ENCODE peak calls at places on chromosomes 16 and 17, in four cellular contexts. K is hepatocyte, P is OCI-LY7, V is HCT116. J is an unnamed sample.

GRCh38 chr16:89571636-89572035 is 3.9 kb upstream of the CPNE7 start:
- DNase-seq in K (no peak), P (no peak), V (no peak), J (no peak)

GRCh38 chr16:69494993-69495392 is 70.6 kb downstream of the CYB5B start:
- DNase-seq in P (peak), V (peak), K (no peak), J (peak)

GRCh38 chr17:71338396-71338795 is 782.4 kb upstream of the SOX9 start:
- DNase-seq in K (no peak), V (no peak), P (no peak), J (peak)

GRCh38 chr16:56673916-56674315 is 4.3 kb downstream of the MT1H start:
- DNase-seq in V (no peak), K (no peak), P (peak), J (peak)

GRCh38 chr17:4555863-4556646 is 871 bp upstream of the MYBBP1A start:
- DNase-seq in K (no peak), P (no peak), V (no peak), J (no peak)

GRCh38 chr17:27888945-27889344 is 4.2 kb downstream of the LYRM9 start:
- DNase-seq in V (no peak), K (peak), P (no peak), J (no peak)

GRCh38 chr17:58317421-58318064 is 11.1 kb downstream of the TSPOAP1 start:
- DNase-seq in V (peak), P (peak), K (peak), J (peak)

GRCh38 chr16:85419503-85420408 is 193.4 kb upstream of the GSE1 start:
- DNase-seq in P (no peak), V (no peak), K (no peak), J (no peak)

GRCh38 chr16:89864421-89864820 is 9.0 kb upstream of the TCF25 start:
- DNase-seq in K (no peak), P (no peak), V (peak), J (peak)

GRCh38 chr17:82439829-82440365 is 10.7 kb downstream of the CYBC1 start:
- DNase-seq in P (no peak), V (no peak), K (no peak), J (no peak)

GRCh38 chr17:51397361-51398127 is 137.2 kb downstream of the UTP18 start:
- DNase-seq in K (peak), V (peak), P (no peak), J (peak)

GRCh38 chr17:8954339-8954738 is 11.2 kb downstream of the PIK3R5 start:
- DNase-seq in K (no peak), P (peak), V (no peak), J (no peak)

GRCh38 chr16:61555718-61556441 is 480.4 kb downstream of the CDH8 start:
- DNase-seq in P (no peak), V (no peak), K (no peak), J (no peak)

GRCh38 chr16:1776672-1776955 is 3.7 kb upstream of the MRPS34 start:
- DNase-seq in K (no peak), P (no peak), V (no peak), J (no peak)

GRCh38 chr17:67490471-67490870 is 113.4 kb downstream of the PITPNC1 start:
- DNase-seq in K (no peak), P (no peak), V (no peak), J (no peak)

GRCh38 chr16:11193494-11193893 is 62.5 kb downstream of the SOCS1 start:
- DNase-seq in K (no peak), P (no peak), V (no peak), J (no peak)

GRCh38 chr16:85286066-85286712 is 173.9 kb upstream of the CIBAR2 start:
- DNase-seq in K (no peak), V (no peak), P (no peak), J (peak)

GRCh38 chr17:27968206-27968732 is 74.2 kb upstream of the NLK start:
- DNase-seq in K (no peak), P (no peak), V (no peak), J (no peak)

GRCh38 chr16:78684655-78685400 is 585.4 kb downstream of the WWOX start:
- DNase-seq in V (no peak), P (no peak), K (peak), J (peak)

GRCh38 chr17:18968945-18969887 is 17.3 kb downstream of the SLC5A10 start:
- DNase-seq in K (peak), V (no peak), P (no peak), J (peak)
- H3K27ac ChIP-seq in K (no peak), V (peak), P (no peak), J (peak)

DNA sequence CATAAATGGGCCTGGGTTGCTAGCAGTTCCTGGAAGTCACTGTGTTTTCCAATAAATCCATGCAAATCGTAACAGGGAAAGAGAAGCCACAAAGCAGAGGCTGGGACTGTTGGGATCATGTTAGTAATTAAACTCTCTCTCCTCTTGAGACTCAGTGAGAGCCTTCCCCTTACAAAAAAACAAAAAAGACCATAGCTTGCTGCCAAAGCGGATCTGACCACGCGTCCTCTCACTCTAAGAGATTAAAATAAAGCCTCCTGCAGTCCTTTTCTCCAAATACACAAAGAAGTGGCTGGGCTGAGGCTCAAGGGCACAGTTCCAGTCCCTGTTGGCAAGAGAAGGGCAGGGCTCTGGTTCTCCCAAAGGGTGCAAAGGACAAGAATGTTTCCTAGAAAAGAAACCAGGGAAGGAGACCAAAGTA is 38.5 kb downstream of the PIGL start:
- DNase-seq in V (no peak), P (no peak), K (peak), J (peak)
- TF ChIP-seq EZH2phosphoT487 in V (no peak), P (no peak), K (no peak), J (no peak)

DNA sequence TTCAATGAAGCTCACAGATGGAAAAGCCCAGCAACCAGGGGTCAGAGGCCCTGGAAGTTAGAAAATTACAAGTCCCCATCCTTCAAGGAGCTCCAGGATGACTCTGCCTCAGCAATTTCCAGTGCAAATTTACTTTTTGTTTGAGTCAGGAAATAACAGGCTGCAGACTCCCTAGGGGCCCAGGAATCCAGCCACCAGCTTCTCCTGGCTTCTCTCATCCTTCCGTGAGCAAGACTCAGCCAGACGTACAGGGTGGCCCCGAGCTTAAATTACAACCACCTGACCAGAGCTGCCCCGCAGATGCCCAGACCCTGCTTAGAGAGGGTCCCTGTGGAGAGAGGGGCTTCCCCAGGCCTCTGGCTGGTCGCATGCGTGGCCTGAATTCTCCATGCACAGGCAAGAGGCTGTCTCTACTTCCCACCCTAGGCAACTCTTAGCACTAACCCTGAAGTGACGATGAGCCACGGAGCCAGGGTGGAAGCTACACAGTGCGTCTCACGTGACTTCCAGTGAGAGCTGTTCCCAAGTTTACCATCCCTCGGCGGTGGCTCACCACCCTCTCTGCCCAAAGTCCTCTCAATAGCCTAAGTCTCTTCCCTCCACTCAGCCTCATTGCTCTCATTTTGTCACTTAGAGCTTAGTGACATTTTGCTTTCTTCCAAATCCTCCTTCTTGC is 27.1 kb downstream of the GPR142 start:
- DNase-seq in P (no peak), V (no peak), K (no peak), J (no peak)
- H3K27ac ChIP-seq in P (no peak), V (no peak), K (no peak), J (no peak)

DNA sequence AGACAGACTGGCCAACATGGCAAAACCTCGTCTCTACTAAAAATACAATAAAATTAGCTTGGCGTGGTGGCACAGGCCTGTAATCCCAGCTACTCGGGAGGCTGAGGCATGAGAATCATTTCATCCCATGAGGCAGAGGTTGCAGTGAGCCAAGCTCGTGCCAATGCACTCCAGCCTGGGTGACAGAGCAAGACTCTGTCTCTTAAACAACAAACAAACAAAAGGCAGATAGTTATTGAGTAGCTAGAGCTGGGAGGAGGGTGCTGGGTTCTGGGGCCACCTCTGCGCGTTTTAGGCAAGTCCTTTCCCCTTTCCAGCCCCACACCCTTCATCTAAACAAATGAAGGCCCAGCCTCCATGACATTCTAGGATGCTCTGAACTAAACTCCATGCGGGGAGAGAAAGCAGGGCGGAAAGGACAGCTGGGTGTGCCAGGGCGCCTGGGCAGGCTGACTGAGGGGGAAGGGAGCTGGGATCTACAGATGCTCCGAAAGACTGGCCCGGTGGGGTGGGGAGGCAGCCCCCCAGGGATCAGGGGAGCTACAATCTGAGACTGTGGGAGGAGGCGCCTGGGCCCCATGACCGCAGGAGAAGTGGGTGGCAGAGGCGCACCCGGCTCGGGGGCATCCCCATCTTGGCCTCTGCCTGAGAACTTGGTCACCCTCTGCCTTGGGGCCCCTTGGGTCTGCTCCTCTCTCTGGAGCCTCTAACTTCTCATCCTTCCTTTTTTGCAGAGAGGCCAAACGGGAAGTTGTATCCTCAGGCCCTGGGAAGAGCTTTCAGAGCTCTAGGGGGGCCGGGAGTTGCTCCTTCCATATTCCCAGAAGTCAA is 904 bp downstream of the ITGAL start:
- DNase-seq in P (no peak), V (no peak), K (no peak), J (no peak)
- TF ChIP-seq EZH2phosphoT487 in P (no peak), V (no peak), K (no peak), J (no peak)

GRCh38 chr17:37458805-37459204 is 30.9 kb upstream of the DUSP14 start:
- DNase-seq in K (no peak), P (no peak), V (no peak), J (peak)
- H3K27ac ChIP-seq in K (no peak), P (no peak), V (no peak), J (peak)

GRCh38 chr17:34154916-34155730 is 100.0 kb upstream of the CCL2 start:
- DNase-seq in K (no peak), V (no peak), P (no peak), J (no peak)
- TF ChIP-seq EZH2phosphoT487 in K (no peak), V (no peak), P (no peak), J (no peak)

DNA sequence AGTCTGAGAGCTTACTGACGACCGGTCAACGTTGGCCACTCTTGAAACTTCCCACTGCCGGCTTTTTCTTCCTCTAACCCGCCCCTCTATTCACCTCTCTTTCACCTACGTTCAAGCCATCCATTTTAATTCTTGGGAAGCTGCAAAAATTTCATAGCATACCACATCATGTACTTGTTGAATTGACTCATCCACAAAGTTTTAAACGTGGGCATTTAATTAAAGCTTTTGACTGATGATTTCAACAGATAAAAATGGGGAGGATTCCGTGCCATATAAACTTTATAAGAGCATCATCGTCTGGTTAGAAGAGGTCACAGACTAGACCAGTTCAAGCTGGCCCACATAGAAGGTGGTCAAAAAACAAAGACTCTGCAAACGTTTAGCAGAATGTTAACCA is 22.5 kb downstream of the VPS53 start:
- DNase-seq in V (no peak), P (no peak), K (no peak), J (peak)
- H3K27ac ChIP-seq in V (no peak), P (no peak), K (no peak), J (peak)

GRCh38 chr16:4293822-4294457 is 21.1 kb upstream of the TFAP4 start:
- DNase-seq in P (no peak), V (no peak), K (peak), J (peak)
- TF ChIP-seq EZH2phosphoT487 in P (no peak), V (no peak), K (no peak), J (no peak)

GRCh38 chr16:19700319-19700781 is 17.7 kb downstream of the KNOP1 start:
- DNase-seq in P (no peak), V (no peak), K (peak), J (peak)

GRCh38 chr16:19698480-19699465 is 19.3 kb downstream of the KNOP1 start:
- DNase-seq in V (no peak), K (no peak), P (no peak), J (peak)

GRCh38 chr16:19699472-19699871 is 18.6 kb downstream of the KNOP1 start:
- DNase-seq in K (no peak), V (no peak), P (no peak), J (no peak)

GRCh38 chr16:19703218-19703617 is 14.8 kb downstream of the KNOP1 start:
- DNase-seq in V (no peak), P (no peak), K (no peak), J (no peak)

GRCh38 chr16:19701091-19701490 is 16.9 kb downstream of the KNOP1 start:
- DNase-seq in K (no peak), V (no peak), P (no peak), J (peak)
- H3K27ac ChIP-seq in K (peak), V (no peak), P (no peak), J (peak)

GRCh38 chr17:38658741-38659345 is 15.9 kb downstream of the EPOP start:
- DNase-seq in V (no peak), P (no peak), K (no peak), J (no peak)
- TF ChIP-seq EZH2phosphoT487 in V (no peak), P (no peak), K (no peak), J (no peak)

J was measured in GM23248.